ENCODE peak calls at places on chromosome 21, in ten cellular contexts. C, Y, E, W, L, P, D, H, Z and M are unnamed samples.

GRCh38 chr21:27511241-27511640 is 544.4 kb upstream of the ADAMTS5 start:
- DNase-seq in C (no peak), Y (no peak), E (no peak), W (no peak), L (no peak), P (no peak), D (no peak), H (no peak), Z (no peak), M (peak)

GRCh38 chr21:33198346-33199135 is 31.2 kb upstream of the IFNAR2 start:
- DNase-seq in C (peak), Y (no peak), E (no peak), W (no peak), L (peak), P (peak), D (no peak), H (no peak), Z (no peak), M (peak)

GRCh38 chr21:39647476-39647875 is 34.7 kb downstream of the B3GALT5 start:
- DNase-seq in C (no peak), Y (no peak), E (peak), W (no peak), L (no peak), P (peak), D (no peak), H (peak), Z (no peak), M (peak)

GRCh38 chr21:40652436-40652835 is 194.5 kb downstream of the DSCAM start:
- DNase-seq in C (no peak), Y (no peak), E (no peak), W (no peak), L (no peak), P (no peak), D (no peak), H (no peak), Z (no peak), M (no peak)

GRCh38 chr21:29717659-29718058 is 222.1 kb downstream of the GRIK1 start:
- DNase-seq in C (no peak), Y (no peak), E (no peak), W (no peak), L (no peak), P (no peak), D (no peak), H (no peak), Z (no peak), M (no peak)

GRCh38 chr21:32457360-32457840 is 44.9 kb downstream of the EVA1C start:
- DNase-seq in C (peak), Y (no peak), E (no peak), W (no peak), L (peak), P (no peak), D (peak), H (no peak), Z (no peak), M (no peak)

GRCh38 chr21:25909341-25909740 is 174.6 kb downstream of the GABPA start:
- DNase-seq in C (no peak), Y (no peak), E (no peak), W (no peak), L (no peak), P (no peak), D (no peak), H (no peak), Z (no peak), M (no peak)

GRCh38 chr21:42058631-42059111 is 12.4 kb upstream of the UMODL1 start:
- DNase-seq in C (no peak), Y (no peak), E (no peak), W (no peak), L (no peak), P (no peak), D (no peak), H (no peak), Z (no peak), M (no peak)

GRCh38 chr21:34513109-34513675 is 1.2 kb upstream of the KCNE1 start:
- DNase-seq in C (no peak), Y (no peak), E (peak), W (no peak), L (no peak), P (no peak), D (no peak), H (peak), Z (no peak), M (no peak)

GRCh38 chr21:32477424-32477745 is 64.9 kb downstream of the EVA1C start:
- DNase-seq in C (no peak), Y (no peak), E (no peak), W (no peak), L (no peak), P (no peak), D (no peak), H (no peak), Z (no peak), M (no peak)

GRCh38 chr21:8998946-8999681 is 1522.3 kb upstream of the TPTE start:
- DNase-seq in C (no peak), Y (no peak), E (no peak), W (no peak), L (no peak), P (no peak), D (peak), H (no peak), Z (no peak), M (no peak)

GRCh38 chr21:15065381-15066230 is 806 bp upstream of the NRIP1 start:
- DNase-seq in C (peak), Y (peak), E (peak), W (peak), L (peak), P (peak), D (peak), H (peak), Z (peak), M (peak)

GRCh38 chr21:17451364-17451869 is 61.4 kb upstream of the CXADR start:
- DNase-seq in C (no peak), Y (no peak), E (peak), W (no peak), L (no peak), P (peak), D (peak), H (peak), Z (no peak), M (peak)

GRCh38 chr21:20998456-20998789 is 214 bp downstream of the NCAM2 start:
- DNase-seq in C (no peak), Y (no peak), E (no peak), W (no peak), L (no peak), P (no peak), D (no peak), H (no peak), Z (no peak), M (no peak)

GRCh38 chr21:20999567-21000169 is 1.5 kb downstream of the NCAM2 start:
- DNase-seq in C (no peak), Y (peak), E (peak), W (no peak), L (peak), P (peak), D (peak), H (peak), Z (peak), M (peak)

GRCh38 chr21:20997308-20997632 is 939 bp upstream of the NCAM2 start:
- DNase-seq in C (peak), Y (peak), E (peak), W (no peak), L (no peak), P (no peak), D (no peak), H (no peak), Z (no peak), M (no peak)

GRCh38 chr21:20997633-20998455 is at the start of gene NCAM2:
- DNase-seq in C (peak), Y (peak), E (peak), W (no peak), L (peak), P (peak), D (peak), H (peak), Z (no peak), M (peak)

GRCh38 chr21:20998886-20999285 is 677 bp downstream of the NCAM2 start:
- DNase-seq in C (no peak), Y (no peak), E (peak), W (no peak), L (no peak), P (no peak), D (no peak), H (no peak), Z (no peak), M (no peak)
- H3K4me3 ChIP-seq in C (peak), Y (peak), E (peak), W (peak), L (peak), P (peak), D (no peak), H (no peak), Z (no peak), M (peak)

DNA sequence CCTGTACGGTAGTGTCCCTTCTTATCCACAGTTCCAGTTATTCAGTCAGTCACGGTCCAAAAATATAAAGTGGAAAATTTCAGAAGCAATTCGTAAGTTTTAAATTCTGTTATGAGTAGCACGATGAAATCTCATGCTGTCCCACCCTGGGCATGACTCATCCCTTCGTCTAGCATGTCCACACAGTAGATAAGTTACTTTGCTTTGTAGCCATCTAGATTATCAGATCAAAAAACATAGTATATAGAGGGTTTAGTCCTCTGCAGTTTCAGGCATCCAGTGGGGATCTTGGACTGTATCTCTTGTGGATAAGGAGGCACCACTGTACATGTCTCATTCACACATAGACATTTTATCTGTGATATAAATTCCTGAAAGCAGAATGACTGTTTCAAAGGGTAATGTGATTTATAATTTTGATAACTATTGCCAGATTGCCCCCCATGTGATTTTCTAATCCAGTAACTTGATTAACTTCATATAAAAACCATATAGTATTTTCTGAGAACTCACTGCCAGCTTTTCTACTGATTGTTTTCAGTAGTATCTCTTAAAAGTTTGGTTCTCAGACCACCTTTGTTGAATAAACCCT is 143.3 kb downstream of the DYRK1A start:
- DNase-seq in C (no peak), Y (no peak), E (peak), W (no peak), L (no peak), P (peak), D (no peak), H (peak), Z (no peak), M (peak)
- H3K4me3 ChIP-seq in C (no peak), Y (no peak), E (no peak), W (no peak), L (no peak), P (no peak), D (no peak), H (no peak), Z (no peak), M (no peak)

DNA sequence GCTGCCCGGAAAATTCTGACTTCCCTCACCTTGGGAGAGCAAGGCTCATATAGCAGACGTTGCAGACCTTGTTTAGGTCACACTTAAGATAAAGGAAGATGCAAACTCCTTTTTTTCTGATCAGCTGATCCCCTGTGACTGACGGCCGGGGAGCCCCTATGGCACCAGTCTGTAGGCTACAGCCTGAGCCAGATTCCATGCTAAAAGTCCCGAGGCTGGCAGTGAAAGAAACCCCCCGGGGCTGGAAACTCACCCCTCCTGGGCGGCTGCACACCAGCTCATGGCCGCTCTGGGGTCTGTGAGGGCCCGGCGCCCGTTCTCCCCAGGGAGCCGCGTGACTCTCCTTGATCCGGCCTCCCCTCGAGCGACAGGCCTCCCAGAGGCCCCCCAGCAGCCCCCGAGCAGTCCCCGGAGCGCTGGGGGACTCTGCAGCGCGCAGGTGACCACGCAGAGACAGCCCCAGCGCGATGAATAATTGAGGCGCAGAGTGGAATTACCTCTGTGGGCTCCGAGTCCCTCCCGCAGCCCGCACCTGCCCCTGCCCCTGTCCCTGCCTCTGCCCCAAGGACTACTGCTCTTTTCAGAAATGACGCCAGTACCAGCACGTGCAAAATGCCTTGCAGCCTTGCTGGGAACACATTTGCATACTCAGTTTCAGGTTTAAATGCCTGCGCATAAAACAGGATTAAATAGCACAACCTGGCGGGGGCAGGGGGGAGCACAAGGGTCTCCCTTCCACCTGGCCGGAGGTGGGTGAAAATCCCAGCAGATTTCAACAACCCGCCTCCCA is 62.6 kb upstream of the CLDN14 start:
- DNase-seq in C (no peak), Y (no peak), E (no peak), W (no peak), L (no peak), P (no peak), D (no peak), H (no peak), Z (no peak), M (no peak)
- H3K4me3 ChIP-seq in C (no peak), Y (no peak), E (no peak), W (no peak), L (no peak), P (no peak), D (no peak), H (no peak), Z (no peak), M (no peak)

GRCh38 chr21:45453308-45453950 is 48.5 kb downstream of the COL18A1 start:
- DNase-seq in C (no peak), Y (no peak), E (no peak), W (no peak), L (no peak), P (no peak), D (no peak), H (no peak), Z (no peak), M (no peak)

GRCh38 chr21:45452696-45453307 is 47.8 kb downstream of the COL18A1 start:
- DNase-seq in C (no peak), Y (no peak), E (no peak), W (no peak), L (no peak), P (no peak), D (no peak), H (no peak), Z (no peak), M (no peak)

GRCh38 chr21:45454924-45455315 is 50.0 kb downstream of the COL18A1 start:
- DNase-seq in C (peak), Y (no peak), E (peak), W (no peak), L (no peak), P (no peak), D (no peak), H (no peak), Z (no peak), M (no peak)

GRCh38 chr21:45455321-45456013 is 50.5 kb downstream of the COL18A1 start:
- DNase-seq in C (peak), Y (no peak), E (no peak), W (no peak), L (no peak), P (peak), D (no peak), H (no peak), Z (no peak), M (no peak)

GRCh38 chr21:45454081-45454923 is 49.3 kb downstream of the COL18A1 start:
- DNase-seq in C (peak), Y (no peak), E (no peak), W (no peak), L (no peak), P (no peak), D (no peak), H (no peak), Z (no peak), M (no peak)
- H3K4me3 ChIP-seq in C (no peak), Y (no peak), E (peak), W (no peak), L (no peak), P (no peak), D (no peak), H (no peak), Z (no peak), M (no peak)